ENCODE peak calls at places on chromosomes 11 and 22, in nine cellular contexts. B is heart left ventricle, S is IMR-90, F is dorsolateral prefrontal cortex, Q is PC-3, H is BE2C, C is cardiac fibroblast, Y is suprapubic skin, M is breast epithelium. R is an unnamed sample.

GRCh38 chr11:59187587-59187986 is 15.7 kb downstream of the DTX4 start:
- DNase-seq in Q (no peak), F (no peak), B (peak; percentile 58), M (no peak), H (no peak), S (peak; percentile 54), C (no peak), Y (peak; percentile 87), R (no peak)

GRCh38 chr22:24474221-24474620 is 20.9 kb upstream of the UPB1 start:
- DNase-seq in B (no peak), Y (no peak), C (peak; percentile 91), F (no peak), Q (peak; percentile 84), M (no peak), S (peak; percentile 92), H (no peak), R (no peak)

GRCh38 chr22:43749473-43749872 is 62.6 kb downstream of the EFCAB6 start:
- DNase-seq in F (no peak), Q (no peak), S (no peak), C (no peak), M (no peak), B (no peak), H (no peak), Y (no peak), R (no peak)

GRCh38 chr22:48536691-48537591 is 1290.7 kb downstream of the BRD1 start:
- DNase-seq in M (peak; percentile 91), S (no peak), H (no peak), C (no peak), F (peak; percentile 71), Y (no peak), B (no peak), Q (no peak), R (no peak)

GRCh38 chr11:125990244-125990643 is 44.4 kb downstream of the VSIG10L2 start:
- DNase-seq in S (peak; percentile 67), C (peak; percentile 57), Y (no peak), Q (peak; percentile 20), F (no peak), M (no peak), B (peak; percentile 32), H (no peak), R (peak; percentile 15)

GRCh38 chr11:95835768-95836488 is 45.6 kb downstream of the CEP57 start:
- DNase-seq in B (peak; percentile 48), M (peak; percentile 80), F (peak; percentile 45), C (peak; percentile 94), Y (no peak), H (peak; percentile 71), S (peak; percentile 96), Q (peak; percentile 94), R (peak; percentile 23)

GRCh38 chr11:83092488-83093384 is 21.0 kb upstream of the RAB30 start:
- DNase-seq in Y (no peak), Q (peak; percentile 96), H (peak; percentile 77), M (peak; percentile 49), F (no peak), C (peak; percentile 14), S (peak; percentile 24), B (no peak), R (peak; percentile 83)

GRCh38 chr11:34488855-34489557 is 24.6 kb downstream of the ELF5 start:
- DNase-seq in F (no peak), H (no peak), Q (no peak), M (no peak), C (no peak), Y (no peak), B (no peak), S (no peak), R (no peak)

GRCh38 chr22:41565403-41566054 is 4.7 kb downstream of the CSDC2 start:
- DNase-seq in Y (no peak), H (peak; percentile 81), B (no peak), M (no peak), C (peak; percentile 85), F (no peak), Q (peak; percentile 68), S (peak; percentile 89), R (no peak)

GRCh38 chr11:45982656-45983470 is 60.4 kb downstream of the LARGE2 start:
- DNase-seq in B (peak; percentile 44), F (peak; percentile 53), Q (no peak), M (no peak), Y (no peak), C (peak; percentile 89), H (peak; percentile 35), S (peak; percentile 88), R (no peak)

GRCh38 chr22:38069372-38070249 is 12.4 kb downstream of the PICK1 start:
- DNase-seq in F (peak; percentile 88), H (peak; percentile 94), Q (no peak), Y (peak; percentile 83), B (peak; percentile 82), M (no peak), C (peak; percentile 67), S (peak; percentile 29), R (no peak)

GRCh38 chr22:28910575-28911278 is 27.4 kb downstream of the ZNRF3 start:
- DNase-seq in F (no peak), S (no peak), C (no peak), M (no peak), Y (no peak), B (no peak), H (no peak), Q (no peak), R (no peak)

GRCh38 chr22:43168416-43169309 is 17.3 kb downstream of the TSPO start:
- DNase-seq in H (no peak), F (no peak), Q (no peak), Y (no peak), M (no peak), S (peak; percentile 32), C (peak; percentile 58), B (no peak), R (no peak)

GRCh38 chr11:43071338-43071737 is 240.5 kb upstream of the API5 start:
- DNase-seq in Q (no peak), Y (no peak), C (no peak), S (no peak), H (no peak), F (no peak), B (no peak), M (no peak), R (no peak)

GRCh38 chr22:29203456-29203855 is 2.2 kb upstream of the EMID1 start:
- DNase-seq in B (no peak), C (no peak), Y (no peak), S (no peak), H (no peak), M (no peak), F (no peak), Q (no peak), R (no peak)

GRCh38 chr11:128482512-128483191 is 104.7 kb downstream of the ETS1 start:
- DNase-seq in B (no peak), Y (no peak), S (peak; percentile 46), F (no peak), Q (no peak), M (peak; percentile 64), C (peak; percentile 66), H (no peak), R (no peak)

GRCh38 chr11:75142714-75143419 is 8.0 kb upstream of the SLCO2B1 start:
- DNase-seq in B (peak; percentile 75), M (peak; percentile 35), H (peak; percentile 95), F (peak; percentile 82), Y (no peak), C (peak; percentile 95), Q (peak; percentile 94), S (peak; percentile 95), R (no peak)

GRCh38 chr11:86719781-86720463 is 47.5 kb upstream of the ME3 start:
- DNase-seq in F (no peak), H (no peak), C (peak; percentile 86), S (peak; percentile 85), M (no peak), B (no peak), Q (peak; percentile 95), Y (no peak), R (no peak)

GRCh38 chr22:21726650-21727049 is 8.9 kb downstream of the YPEL1 start:
- DNase-seq in M (no peak), H (peak; percentile 72), S (no peak), Q (peak; percentile 59), C (no peak), Y (no peak), B (no peak), F (no peak), R (no peak)

GRCh38 chr11:64348611-64349387 is 8.8 kb downstream of the CCDC88B start:
- DNase-seq in S (no peak), Y (no peak), C (no peak), H (peak; percentile 3), Q (no peak), B (no peak), F (no peak), M (no peak), R (no peak)

GRCh38 chr11:12134239-12134590 is 23.8 kb downstream of the MICAL2 start:
- DNase-seq in S (no peak), Y (no peak), Q (no peak), F (no peak), B (no peak), M (no peak), C (no peak), H (no peak), R (no peak)

GRCh38 chr11:13249992-13250391 is 27.6 kb upstream of the BMAL1 start:
- DNase-seq in S (no peak), F (no peak), M (no peak), H (no peak), Y (no peak), C (peak; percentile 38), Q (peak; percentile 48), B (no peak), R (no peak)
- TF ChIP-seq CTCF in S (peak; percentile 32), F (no peak), M (no peak), H (no peak), Y (no peak), C (peak; percentile 38), Q (peak; percentile 62), B (no peak), R (peak; percentile 26)

GRCh38 chr11:66115638-66116410 is 45.8 kb downstream of the PACS1 start:
- DNase-seq in S (peak; percentile 20), Q (no peak), C (no peak), H (no peak), F (no peak), Y (no peak), B (no peak), M (no peak), R (no peak)
- H3K4me3 ChIP-seq in S (no peak overlapping the region), Q (no peak overlapping the region), C (no peak overlapping the region), H (no peak overlapping the region), F (no peak overlapping the region), Y (no peak overlapping the region), B (no peak overlapping the region), M (no peak overlapping the region), R (no peak overlapping the region)

DNA sequence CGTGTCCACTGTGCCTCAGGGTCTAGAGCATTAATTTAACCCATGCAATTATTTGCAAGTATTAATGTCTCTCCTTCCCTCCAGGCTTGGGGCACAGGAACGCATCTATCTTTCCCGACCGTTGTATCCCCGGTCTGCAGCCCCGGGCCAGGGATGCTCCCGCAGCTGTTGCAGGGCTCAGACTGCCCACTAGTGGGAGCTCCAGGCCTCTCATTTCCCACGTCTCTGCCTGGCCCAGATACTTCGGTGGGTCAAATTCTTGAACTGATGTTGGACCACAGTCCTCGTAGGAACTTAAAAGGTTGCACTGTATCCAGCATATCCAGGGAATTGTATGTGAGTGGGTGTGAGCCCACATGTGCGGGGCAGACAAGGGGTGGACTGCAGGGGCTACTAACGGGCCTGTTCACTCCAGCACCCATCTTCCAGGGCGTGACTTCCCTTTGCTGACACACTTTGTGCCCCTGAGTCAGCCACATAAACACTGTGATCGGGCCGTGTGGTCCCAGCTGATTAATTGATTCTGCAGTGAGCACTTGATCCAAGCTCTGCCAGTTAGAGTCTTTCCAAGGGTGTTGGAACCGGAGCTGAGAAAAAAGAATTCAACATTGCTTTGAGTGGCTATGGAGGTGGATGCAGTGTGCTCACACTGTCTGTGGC is 451.3 kb downstream of the TBC1D22A start:
- DNase-seq in C (no peak), M (no peak), B (no peak), Q (peak; percentile 61), H (peak; percentile 56), S (no peak), F (no peak), Y (peak; percentile 59), R (no peak)
- TF ChIP-seq CTCF in C (peak; percentile 52), M (peak; percentile 22), B (peak; percentile 47), Q (peak; percentile 83), H (peak; percentile 89), S (peak; percentile 28), F (peak; percentile 27), Y (no peak), R (peak; percentile 85)

GRCh38 chr11:92765965-92766371 is 203.5 kb upstream of the MTNR1B start:
- DNase-seq in S (peak; percentile 2), F (no peak), Q (no peak), C (peak; percentile 9), B (peak; percentile 32), M (no peak), Y (no peak), H (peak; percentile 53), R (no peak)
- H3K4me3 ChIP-seq in S (no peak overlapping the region), F (peak overlapping the region; percentile 44), Q (peak overlapping the region; percentile 18), C (peak overlapping the region; percentile 6), B (no peak overlapping the region), M (peak overlapping the region; percentile 34), Y (peak overlapping the region; percentile 35), H (peak overlapping the region; percentile 58), R (no peak overlapping the region)

R was measured in LNCaP clone FGC.